ENCODE peak calls at places on chromosomes 3 and 15, in six cellular contexts. K is activated naive CD4-positive, alpha-beta T cell; U is A549; G is mucosa of gallbladder; E is AG10803; Z is HTR-8/SVneo. V is an unnamed sample.

GRCh38 chr15:56821721-56822425 is 88.6 kb upstream of the ZNF280D start:
- DNase-seq in K (peak; percentile 37), U (peak; percentile 58), G (peak; percentile 50), E (peak; percentile 69), Z (peak; percentile 51), V (peak; percentile 39)

GRCh38 chr3:193874997-193875593 is 260.9 kb upstream of the HES1 start:
- DNase-seq in K (no peak), U (no peak), G (peak; percentile 56), E (no peak), Z (no peak), V (no peak)

GRCh38 chr3:57958642-57959406 is 49.4 kb upstream of the FLNB start:
- DNase-seq in K (no peak), U (no peak), G (no peak), E (no peak), Z (no peak), V (peak; percentile 65)

GRCh38 chr15:95843241-95843851 is 487.2 kb upstream of the NR2F2 start:
- DNase-seq in K (no peak), U (no peak), G (no peak), E (peak; percentile 61), Z (no peak), V (no peak)

GRCh38 chr15:90047956-90048575 is 46.9 kb downstream of the ZNF710 start:
- DNase-seq in K (no peak), U (no peak), G (no peak), E (peak; percentile 18), Z (no peak), V (no peak)

GRCh38 chr15:51089699-51090098 is 5.0 kb downstream of the TNFAIP8L3 start:
- DNase-seq in K (no peak), U (no peak), G (no peak), E (peak; percentile 42), Z (no peak), V (no peak)

GRCh38 chr3:177447938-177448337 is 250.7 kb upstream of the TBL1XR1 start:
- DNase-seq in K (no peak), U (no peak), G (peak; percentile 87), E (no peak), Z (no peak), V (no peak)

GRCh38 chr3:15903164-15903563 is 105.4 kb upstream of the ANKRD28 start:
- DNase-seq in K (no peak), U (no peak), G (no peak), E (peak; percentile 70), Z (no peak), V (no peak)

GRCh38 chr15:44458429-44458828 is 31.0 kb downstream of the CTDSPL2 start:
- DNase-seq in K (no peak), U (no peak), G (no peak), E (no peak), Z (no peak), V (no peak)

GRCh38 chr3:42505203-42505848 is 2.9 kb downstream of the VIPR1 start:
- DNase-seq in K (no peak), U (no peak), G (no peak), E (no peak), Z (no peak), V (no peak)

GRCh38 chr3:27880969-27881892 is 159.1 kb upstream of the EOMES start:
- DNase-seq in K (peak; percentile 28), U (no peak), G (peak; percentile 15), E (no peak), Z (no peak), V (no peak)

GRCh38 chr15:31352911-31353811 is 26.5 kb downstream of the KLF13 start:
- DNase-seq in K (no peak), U (no peak), G (no peak), E (peak; percentile 92), Z (peak; percentile 20), V (no peak)

GRCh38 chr3:158727499-158728377 is 4.5 kb downstream of the RARRES1 start:
- DNase-seq in K (peak; percentile 1), U (peak; percentile 80), G (peak; percentile 74), E (peak; percentile 75), Z (peak; percentile 58), V (peak; percentile 37)

GRCh38 chr3:65831733-65832425 is 206.8 kb downstream of the MAGI1 start:
- DNase-seq in K (no peak), U (no peak), G (no peak), E (peak; percentile 90), Z (peak; percentile 39), V (no peak)

GRCh38 chr3:62255758-62256157 is 117.6 kb downstream of the FEZF2 start:
- DNase-seq in K (no peak), U (no peak), G (no peak), E (no peak), Z (no peak), V (no peak)

GRCh38 chr3:9715764-9716437 is 12.3 kb downstream of the CPNE9 start:
- DNase-seq in K (no peak), U (peak; percentile 86), G (peak; percentile 77), E (peak; percentile 83), Z (peak; percentile 90), V (peak; percentile 32)

GRCh38 chr3:70249509-70250160 is 62.8 kb downstream of the MDFIC2 start:
- DNase-seq in K (no peak), U (peak; percentile 13), G (no peak), E (peak; percentile 5), Z (peak; percentile 19), V (no peak)